ENCODE peak calls at places on chromosome 13, in ten cellular contexts. One of them, this sample, is unnamed.

GRCh38 chr13:106349080-106349841 is 186.2 kb downstream of the EFNB2 start:
- DNase-seq in AG20443: no peak
- DNase-seq in SW480: peak; percentile 82
- DNase-seq in GM04503: no peak
- DNase-seq in AML-193: no peak
- DNase-seq in adipocyte: peak; percentile 10
- DNase-seq in iPS DF 19.7: no peak
- DNase-seq in stimulated activated CD8-positive, alpha-beta memory T cell treated with anti-CD3 and anti-CD28 coated beads, Interleukin-7, amount 100 ng/mL, for 1 hour: no peak
- DNase-seq in EH: no peak
- DNase-seq in lower lobe of right lung: peak; percentile 48
- DNase-seq in this sample: no peak

GRCh38 chr13:113076681-113077401 is 28.8 kb upstream of the F7 start:
- DNase-seq in AG20443: no peak
- DNase-seq in SW480: no peak
- DNase-seq in GM04503: no peak
- DNase-seq in AML-193: no peak
- DNase-seq in adipocyte: no peak
- DNase-seq in iPS DF 19.7: no peak
- DNase-seq in stimulated activated CD8-positive, alpha-beta memory T cell treated with anti-CD3 and anti-CD28 coated beads, Interleukin-7, amount 100 ng/mL, for 1 hour: no peak
- DNase-seq in EH: no peak
- DNase-seq in lower lobe of right lung: peak; percentile 41
- DNase-seq in this sample: no peak

GRCh38 chr13:76406243-76406642 is 480.0 kb downstream of the KCTD12 start:
- DNase-seq in AG20443: no peak
- DNase-seq in SW480: no peak
- DNase-seq in GM04503: no peak
- DNase-seq in AML-193: no peak
- DNase-seq in adipocyte: peak; percentile 9
- DNase-seq in iPS DF 19.7: no peak
- DNase-seq in stimulated activated CD8-positive, alpha-beta memory T cell treated with anti-CD3 and anti-CD28 coated beads, Interleukin-7, amount 100 ng/mL, for 1 hour: no peak
- DNase-seq in EH: no peak
- DNase-seq in lower lobe of right lung: no peak
- DNase-seq in this sample: no peak

GRCh38 chr13:46751811-46752635 is 44.9 kb downstream of the ESD start:
- DNase-seq in AG20443: peak; percentile 30
- DNase-seq in SW480: no peak
- DNase-seq in GM04503: peak; percentile 23
- DNase-seq in AML-193: peak; percentile 98
- DNase-seq in adipocyte: no peak
- DNase-seq in iPS DF 19.7: no peak
- DNase-seq in stimulated activated CD8-positive, alpha-beta memory T cell treated with anti-CD3 and anti-CD28 coated beads, Interleukin-7, amount 100 ng/mL, for 1 hour: peak; percentile 51
- DNase-seq in EH: peak; percentile 75
- DNase-seq in lower lobe of right lung: no peak
- DNase-seq in this sample: no peak

GRCh38 chr13:41548031-41548430 is 90.7 kb downstream of the RGCC start:
- DNase-seq in AG20443: no peak
- DNase-seq in SW480: no peak
- DNase-seq in GM04503: no peak
- DNase-seq in AML-193: no peak
- DNase-seq in adipocyte: no peak
- DNase-seq in iPS DF 19.7: no peak
- DNase-seq in stimulated activated CD8-positive, alpha-beta memory T cell treated with anti-CD3 and anti-CD28 coated beads, Interleukin-7, amount 100 ng/mL, for 1 hour: no peak
- DNase-seq in EH: no peak
- DNase-seq in lower lobe of right lung: no peak
- DNase-seq in this sample: no peak

GRCh38 chr13:61880576-61881283 is 465.1 kb upstream of the PCDH20 start:
- DNase-seq in AG20443: peak; percentile 9
- DNase-seq in SW480: peak; percentile 7
- DNase-seq in GM04503: no peak
- DNase-seq in AML-193: peak; percentile 48
- DNase-seq in adipocyte: peak; percentile 17
- DNase-seq in iPS DF 19.7: peak; percentile 63
- DNase-seq in stimulated activated CD8-positive, alpha-beta memory T cell treated with anti-CD3 and anti-CD28 coated beads, Interleukin-7, amount 100 ng/mL, for 1 hour: no peak
- DNase-seq in EH: no peak
- DNase-seq in lower lobe of right lung: no peak
- DNase-seq in this sample: no peak

GRCh38 chr13:98233127-98233526 is 56.1 kb upstream of the RNF113B start:
- DNase-seq in AG20443: no peak
- DNase-seq in SW480: no peak
- DNase-seq in GM04503: no peak
- DNase-seq in AML-193: no peak
- DNase-seq in adipocyte: no peak
- DNase-seq in iPS DF 19.7: no peak
- DNase-seq in stimulated activated CD8-positive, alpha-beta memory T cell treated with anti-CD3 and anti-CD28 coated beads, Interleukin-7, amount 100 ng/mL, for 1 hour: no peak
- DNase-seq in EH: no peak
- DNase-seq in lower lobe of right lung: no peak
- DNase-seq in this sample: no peak

GRCh38 chr13:113298001-113298945 is 1.2 kb downstream of the LAMP1 start:
- DNase-seq in AG20443: no peak
- DNase-seq in SW480: no peak
- DNase-seq in GM04503: no peak
- DNase-seq in AML-193: peak; percentile 56
- DNase-seq in adipocyte: peak; percentile 60
- DNase-seq in iPS DF 19.7: no peak
- DNase-seq in stimulated activated CD8-positive, alpha-beta memory T cell treated with anti-CD3 and anti-CD28 coated beads, Interleukin-7, amount 100 ng/mL, for 1 hour: no peak
- DNase-seq in EH: no peak
- DNase-seq in lower lobe of right lung: no peak
- DNase-seq in this sample: no peak

GRCh38 chr13:20405691-20406090 is 120.0 kb downstream of the CRYL1 start:
- DNase-seq in AG20443: no peak
- DNase-seq in SW480: no peak
- DNase-seq in GM04503: no peak
- DNase-seq in AML-193: no peak
- DNase-seq in adipocyte: no peak
- DNase-seq in iPS DF 19.7: no peak
- DNase-seq in stimulated activated CD8-positive, alpha-beta memory T cell treated with anti-CD3 and anti-CD28 coated beads, Interleukin-7, amount 100 ng/mL, for 1 hour: no peak
- DNase-seq in EH: no peak
- DNase-seq in lower lobe of right lung: no peak
- DNase-seq in this sample: peak; percentile 80

GRCh38 chr13:101049166-101049850 is 367.0 kb downstream of the NALCN start:
- DNase-seq in AG20443: peak; percentile 57
- DNase-seq in SW480: no peak
- DNase-seq in GM04503: no peak
- DNase-seq in AML-193: no peak
- DNase-seq in adipocyte: no peak
- DNase-seq in iPS DF 19.7: no peak
- DNase-seq in stimulated activated CD8-positive, alpha-beta memory T cell treated with anti-CD3 and anti-CD28 coated beads, Interleukin-7, amount 100 ng/mL, for 1 hour: no peak
- DNase-seq in EH: no peak
- DNase-seq in lower lobe of right lung: no peak
- DNase-seq in this sample: no peak

GRCh38 chr13:23365652-23366051 is 67.8 kb downstream of the SACS start:
- DNase-seq in AG20443: no peak
- DNase-seq in SW480: no peak
- DNase-seq in GM04503: no peak
- DNase-seq in AML-193: no peak
- DNase-seq in adipocyte: no peak
- DNase-seq in iPS DF 19.7: no peak
- DNase-seq in stimulated activated CD8-positive, alpha-beta memory T cell treated with anti-CD3 and anti-CD28 coated beads, Interleukin-7, amount 100 ng/mL, for 1 hour: no peak
- DNase-seq in EH: no peak
- DNase-seq in lower lobe of right lung: no peak
- DNase-seq in this sample: no peak

This sample was measured in vagina.